ENCODE peak calls at places on chromosomes 4 and X, in five cellular contexts. P is right cardiac atrium; A is GM23338; Y is naive thymus-derived CD4-positive, alpha-beta T cell; S is tibial nerve. G is an unnamed sample.

GRCh38 chr4:158729716-158730559 is 6.7 kb upstream of the PPID start:
- DNase-seq in P (peak; percentile 66), A (peak; percentile 67), Y (peak; percentile 29), S (peak; percentile 46), G (peak; percentile 87)

GRCh38 chrX:118520206-118520857 is 24.7 kb downstream of the DOCK11 start:
- DNase-seq in P (no peak), A (no peak), Y (no peak), S (no peak), G (no peak)

GRCh38 chr4:15771419-15772058 is 6.6 kb upstream of the CD38 start:
- DNase-seq in P (no peak), A (no peak), Y (no peak), S (no peak), G (no peak)

GRCh38 chr4:143207555-143207954 is 22.8 kb downstream of the USP38 start:
- DNase-seq in P (no peak), A (peak; percentile 17), Y (no peak), S (no peak), G (no peak)

GRCh38 chr4:15958562-15958961 is 4.4 kb downstream of the FGFBP2 start:
- DNase-seq in P (no peak), A (no peak), Y (no peak), S (no peak), G (no peak)

GRCh38 chrX:25810202-25810601 is 327.9 kb upstream of the MAGEB18 start:
- DNase-seq in P (no peak), A (no peak), Y (no peak), S (no peak), G (no peak)

GRCh38 chrX:150767475-150768131 is 74.4 kb downstream of the MTMR1 start:
- DNase-seq in P (no peak), A (no peak), Y (no peak), S (no peak), G (no peak)

GRCh38 chrX:149830192-149830873 is 48.6 kb downstream of the MAGEA9 start:
- DNase-seq in P (no peak), A (peak; percentile 72), Y (peak; percentile 11), S (no peak), G (no peak)

GRCh38 chr4:170025523-170026252 is 507 bp downstream of the MFAP3L start:
- DNase-seq in P (peak; percentile 19), A (peak; percentile 51), Y (no peak), S (no peak), G (peak; percentile 59)

GRCh38 chr4:183838987-183839712 is 66.0 kb upstream of the STOX2 start:
- DNase-seq in P (no peak), A (peak; percentile 70), Y (no peak), S (no peak), G (no peak)

GRCh38 chr4:56728512-56728911 is 47.4 kb upstream of the HOPX start:
- DNase-seq in P (peak; percentile 61), A (no peak), Y (no peak), S (no peak), G (peak; percentile 92)

DNA sequence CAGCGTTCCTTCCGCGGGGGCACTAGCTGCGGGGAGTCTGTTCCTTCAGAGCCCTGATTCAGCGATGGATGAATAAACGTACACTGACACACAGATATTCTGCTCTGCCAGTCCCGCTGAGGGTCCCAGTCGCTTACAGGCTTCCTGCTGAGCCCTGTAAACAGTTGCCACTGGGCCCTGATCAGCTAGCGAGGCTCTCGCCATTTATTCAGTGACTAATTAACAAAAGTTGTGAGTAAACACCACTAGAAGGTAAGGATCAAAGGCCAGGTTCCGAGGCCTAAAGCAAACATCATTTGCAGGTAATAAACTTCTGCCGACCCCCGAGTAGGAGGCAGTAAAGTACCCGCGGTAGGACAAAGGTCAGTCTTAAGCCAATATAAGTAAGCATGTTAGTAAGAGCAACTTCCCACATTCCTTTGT is 442.6 kb upstream of the GALNT7 start:
- DNase-seq in P (no peak), A (no peak), Y (no peak), S (no peak), G (no peak)
- H3K4me3 ChIP-seq in P (no peak overlapping the region), A (no peak overlapping the region), Y (no peak overlapping the region), S (no peak overlapping the region), G (no peak overlapping the region)

DNA sequence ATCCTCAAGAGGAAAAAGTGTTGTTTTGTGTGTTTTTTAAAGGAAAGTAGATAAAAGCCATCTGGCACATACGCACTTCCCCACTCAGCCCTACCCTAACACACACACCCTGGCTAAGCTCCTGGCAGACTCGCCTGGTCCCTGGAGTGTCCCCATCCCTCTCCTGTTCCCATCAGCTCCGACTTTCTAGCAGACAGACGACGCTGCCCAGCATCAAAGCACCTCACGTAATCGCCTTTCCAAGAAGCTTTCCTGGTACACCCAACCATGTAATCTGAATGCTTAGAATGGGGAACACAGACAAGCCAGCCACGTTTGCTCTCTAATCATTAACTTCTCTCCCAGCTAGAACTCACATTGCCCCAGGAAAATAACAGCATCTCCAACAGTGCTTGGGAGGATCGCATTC is 116.2 kb downstream of the AFAP1 start:
- DNase-seq in P (peak; percentile 88), A (no peak), Y (no peak), S (peak; percentile 57), G (peak; percentile 61)
- H3K4me1 ChIP-seq in P (peaks cover 13% of the 10 kb centered on the region), A (peaks cover 23% of the 10 kb centered on the region), Y (peaks cover 10% of the 10 kb centered on the region), S (peaks cover 9% of the 10 kb centered on the region), G (peaks cover 9% of the 10 kb centered on the region)

GRCh38 chr4:1199556-1200331 is 27.4 kb upstream of the SPON2 start:
- DNase-seq in P (no peak), A (no peak), Y (no peak), S (peak; percentile 9), G (peak; percentile 26)
- H3K4me3 ChIP-seq in P (no peak overlapping the region), A (no peak overlapping the region), Y (peak overlapping the region; percentile 85), S (no peak overlapping the region), G (no peak overlapping the region)

GRCh38 chrX:111282991-111283390 is 12.7 kb upstream of the CAPN6 start:
- DNase-seq in P (no peak), A (no peak), Y (no peak), S (no peak), G (no peak)
- H3K4me1 ChIP-seq in P (no peaks in the 10 kb centered on the region), A (no peaks in the 10 kb centered on the region), Y (no peaks in the 10 kb centered on the region), S (no peaks in the 10 kb centered on the region), G (no peaks in the 10 kb centered on the region)

DNA sequence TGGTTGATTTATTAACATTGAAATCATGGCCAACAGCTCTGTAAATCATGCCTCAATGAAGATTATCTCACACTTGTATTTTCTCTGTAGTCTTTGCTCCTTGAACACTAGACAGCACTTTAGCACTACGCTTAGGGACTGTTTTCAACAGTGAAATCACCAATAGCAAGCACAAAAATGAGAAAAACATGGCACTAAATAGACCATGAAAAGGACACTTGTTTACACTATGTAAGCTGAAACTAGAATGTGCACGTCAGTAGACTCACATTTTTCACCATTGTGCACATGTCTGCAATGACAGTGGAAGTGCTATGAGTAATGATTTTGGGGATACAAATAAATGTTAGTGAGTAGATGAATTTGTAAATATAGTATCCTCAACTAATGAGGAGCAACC is 3.1 kb downstream of the BMP2K start:
- DNase-seq in P (no peak), A (no peak), Y (no peak), S (no peak), G (no peak)
- H3K4me3 ChIP-seq in P (peak overlapping the region; percentile 100), A (no peak overlapping the region), Y (no peak overlapping the region), S (peak overlapping the region; percentile 83), G (no peak overlapping the region)

GRCh38 chr4:40182041-40182440 is 14.8 kb upstream of the RHOH start:
- DNase-seq in P (no peak), A (no peak), Y (no peak), S (no peak), G (no peak)
- H3K4me1 ChIP-seq in P (no peaks in the 10 kb centered on the region), A (peaks cover 21% of the 10 kb centered on the region), Y (peaks cover 6% of the 10 kb centered on the region), S (no peaks in the 10 kb centered on the region), G (no peaks in the 10 kb centered on the region)

DNA sequence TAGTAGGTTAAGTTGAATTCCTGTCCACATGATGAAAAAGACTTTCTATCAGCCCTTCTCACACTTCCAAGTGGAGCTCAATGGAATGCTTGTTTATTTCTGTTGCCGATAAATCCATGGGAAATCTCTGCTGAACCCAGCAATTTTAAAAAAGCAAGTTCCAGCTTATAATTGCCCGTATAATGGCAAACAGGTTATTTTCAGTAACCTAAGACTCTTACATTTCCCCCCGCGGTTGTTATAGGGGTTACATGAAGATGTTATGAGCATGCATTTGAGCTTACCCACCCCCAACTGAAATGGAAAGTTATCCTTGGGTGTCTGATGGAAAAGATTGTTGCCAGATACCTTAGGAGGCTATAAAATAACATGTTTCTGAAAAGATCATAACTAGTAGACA is 136.2 kb downstream of the PALLD start:
- DNase-seq in P (no peak), A (no peak), Y (no peak), S (no peak), G (no peak)
- H3K4me3 ChIP-seq in P (peak overlapping the region; percentile 30), A (peak overlapping the region; percentile 90), Y (no peak overlapping the region), S (peak overlapping the region; percentile 69), G (no peak overlapping the region)

GRCh38 chr4:78154972-78155371 is 97.8 kb downstream of the FRAS1 start:
- DNase-seq in P (no peak), A (no peak), Y (no peak), S (no peak), G (no peak)
- H3K4me1 ChIP-seq in P (no peaks in the 10 kb centered on the region), A (peaks cover 22% of the 10 kb centered on the region), Y (no peaks in the 10 kb centered on the region), S (no peaks in the 10 kb centered on the region), G (no peaks in the 10 kb centered on the region)

GRCh38 chrX:1386338-1387127 is 5.4 kb downstream of the SLC25A6 start:
- DNase-seq in P (no peak), A (no peak), Y (no peak), S (no peak), G (peak; percentile 10)

GRCh38 chrX:1387141-1387776 is 4.7 kb downstream of the SLC25A6 start:
- DNase-seq in P (no peak), A (no peak), Y (no peak), S (no peak), G (no peak)

GRCh38 chrX:1389181-1389992 is 2.5 kb downstream of the SLC25A6 start:
- DNase-seq in P (no peak), A (no peak), Y (no peak), S (no peak), G (peak; percentile 48)

GRCh38 chrX:1389993-1390285 is 2.0 kb downstream of the SLC25A6 start:
- DNase-seq in P (no peak), A (no peak), Y (no peak), S (no peak), G (peak; percentile 16)

DNA sequence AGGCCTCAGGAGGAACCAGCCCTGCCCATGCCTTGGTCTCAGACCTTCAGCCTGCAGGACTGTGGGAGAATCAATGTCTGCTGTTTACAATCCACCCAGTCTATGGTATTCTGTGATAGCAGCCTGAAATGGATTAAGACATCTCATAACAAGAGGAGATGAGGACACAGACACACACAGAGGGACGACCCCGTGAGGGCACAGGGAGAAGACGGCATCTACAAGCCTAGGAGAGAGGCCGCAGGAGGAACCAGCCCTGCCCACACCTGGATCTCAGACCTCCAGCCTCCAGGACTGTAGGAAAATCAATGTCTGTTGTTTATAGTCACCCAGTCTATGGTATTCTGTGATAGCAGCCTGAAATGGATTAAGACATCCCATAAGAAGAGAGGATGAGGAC is 3.3 kb downstream of the SLC25A6 start:
- DNase-seq in P (no peak), A (no peak), Y (no peak), S (no peak), G (peak; percentile 4)
- H3K4me3 ChIP-seq in P (no peak overlapping the region), A (no peak overlapping the region), Y (no peak overlapping the region), S (no peak overlapping the region), G (no peak overlapping the region)

GRCh38 chrX:107674480-107675364 is 46.4 kb downstream of the PRPS1 start:
- DNase-seq in P (peak; percentile 80), A (no peak), Y (peak; percentile 75), S (peak; percentile 69), G (peak; percentile 38)
- H3K4me1 ChIP-seq in P (peaks cover 8% of the 10 kb centered on the region), A (peaks cover 11% of the 10 kb centered on the region), Y (peaks cover 52% of the 10 kb centered on the region), S (peaks cover 33% of the 10 kb centered on the region), G (peaks cover 19% of the 10 kb centered on the region)